ENCODE peak calls at places on chromosome 1, in seven cellular contexts. Q, F, R, J, U, N and T are unnamed samples.

GRCh38 chr1:108199781-108200626 is at the start of gene SLC25A24:
- DNase-seq in Q (peak; percentile 52), R (peak; percentile 79), J (peak; percentile 86), U (peak; percentile 76), N (peak; percentile 84), F (peak; percentile 79), T (peak; percentile 85)

GRCh38 chr1:211574705-211575104 is 4.3 kb downstream of the SLC30A1 start:
- DNase-seq in Q (no peak), F (peak; percentile 58), U (no peak), J (no peak), R (peak; percentile 40), N (no peak), T (no peak)

GRCh38 chr1:39901486-39902120 is at the start of gene MYCL:
- DNase-seq in R (no peak), N (no peak), U (peak; percentile 72), Q (no peak), J (peak; percentile 95), F (peak; percentile 94), T (peak; percentile 51)

GRCh38 chr1:154749078-154749760 is 120.9 kb downstream of the KCNN3 start:
- DNase-seq in R (no peak), F (peak; percentile 79), N (peak; percentile 68), J (no peak), U (peak; percentile 55), Q (no peak), T (no peak)

GRCh38 chr1:53272349-53272748 is 34.0 kb upstream of the MAGOH start:
- DNase-seq in J (no peak), U (no peak), N (no peak), R (no peak), Q (no peak), F (no peak), T (no peak)

GRCh38 chr1:245105815-245106410 is 48.9 kb upstream of the KIF26B start:
- DNase-seq in J (no peak), F (peak; percentile 26), U (no peak), Q (no peak), N (no peak), R (no peak), T (no peak)

GRCh38 chr1:107830546-107830945 is 134.4 kb downstream of the VAV3 start:
- DNase-seq in Q (no peak), J (no peak), F (no peak), R (no peak), U (no peak), N (no peak), T (no peak)

GRCh38 chr1:20242890-20243479 is 47.7 kb upstream of the VWA5B1 start:
- DNase-seq in Q (no peak), F (no peak), J (no peak), R (no peak), U (no peak), N (no peak), T (no peak)

GRCh38 chr1:25819496-25820246 is at the start of gene MTFR1L:
- DNase-seq in R (peak; percentile 65), F (peak; percentile 72), U (peak; percentile 86), Q (no peak), J (peak; percentile 86), N (peak; percentile 77), T (peak; percentile 93)

GRCh38 chr1:25818569-25818968 is 1.2 kb upstream of the MTFR1L start:
- DNase-seq in Q (no peak), J (no peak), F (no peak), R (no peak), N (no peak), U (no peak), T (no peak)

GRCh38 chr1:25820247-25821111 is 725 bp downstream of the MTFR1L start:
- DNase-seq in R (peak; percentile 55), F (peak; percentile 68), U (peak; percentile 58), Q (no peak), N (peak; percentile 53), J (peak; percentile 76), T (peak; percentile 57)

GRCh38 chr1:25816112-25816718 is 3.5 kb upstream of the MTFR1L start:
- DNase-seq in F (no peak), U (no peak), Q (no peak), N (no peak), R (no peak), J (no peak), T (no peak)

DNA sequence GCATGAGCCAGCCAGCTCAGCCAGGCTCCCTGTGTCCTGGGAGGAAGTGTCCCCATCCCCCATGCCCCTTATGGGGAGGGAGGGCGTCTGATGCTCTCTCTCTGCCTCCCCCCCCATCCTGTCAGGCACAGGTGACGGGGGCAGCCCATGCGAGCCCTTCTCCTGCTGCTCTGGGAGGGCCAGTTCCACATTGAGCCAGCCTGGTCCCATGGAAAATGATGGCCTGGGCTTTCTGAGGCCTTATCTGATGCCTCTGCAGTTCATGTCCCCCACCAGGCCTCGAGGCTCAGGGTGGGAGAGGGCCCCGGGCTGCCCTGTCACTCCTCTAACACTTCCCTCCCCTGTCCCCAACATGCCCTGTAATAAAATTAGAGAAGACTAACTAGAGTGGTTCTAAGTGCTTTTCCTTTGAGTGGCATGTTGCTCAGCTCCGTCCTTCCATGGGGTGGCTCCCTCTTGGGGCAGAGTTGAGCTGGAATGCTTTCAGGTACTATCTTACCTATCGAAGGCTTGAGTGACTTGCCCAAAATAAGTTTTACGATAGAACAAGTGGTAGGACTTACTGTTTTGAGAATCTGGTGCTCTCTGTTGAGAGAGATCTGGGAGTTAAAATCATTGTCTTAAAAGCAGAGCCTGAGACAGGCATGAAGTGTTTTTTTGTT is 1.8 kb upstream of the MTFR1L start:
- DNase-seq in U (no peak), Q (no peak), N (no peak), F (peak; percentile 47), R (no peak), J (no peak), T (no peak)
- TF ChIP-seq CTCF in U (no peak), Q (no peak), N (no peak), F (peak; percentile 56), R (no peak), J (peak; percentile 34), T (no peak)

DNA sequence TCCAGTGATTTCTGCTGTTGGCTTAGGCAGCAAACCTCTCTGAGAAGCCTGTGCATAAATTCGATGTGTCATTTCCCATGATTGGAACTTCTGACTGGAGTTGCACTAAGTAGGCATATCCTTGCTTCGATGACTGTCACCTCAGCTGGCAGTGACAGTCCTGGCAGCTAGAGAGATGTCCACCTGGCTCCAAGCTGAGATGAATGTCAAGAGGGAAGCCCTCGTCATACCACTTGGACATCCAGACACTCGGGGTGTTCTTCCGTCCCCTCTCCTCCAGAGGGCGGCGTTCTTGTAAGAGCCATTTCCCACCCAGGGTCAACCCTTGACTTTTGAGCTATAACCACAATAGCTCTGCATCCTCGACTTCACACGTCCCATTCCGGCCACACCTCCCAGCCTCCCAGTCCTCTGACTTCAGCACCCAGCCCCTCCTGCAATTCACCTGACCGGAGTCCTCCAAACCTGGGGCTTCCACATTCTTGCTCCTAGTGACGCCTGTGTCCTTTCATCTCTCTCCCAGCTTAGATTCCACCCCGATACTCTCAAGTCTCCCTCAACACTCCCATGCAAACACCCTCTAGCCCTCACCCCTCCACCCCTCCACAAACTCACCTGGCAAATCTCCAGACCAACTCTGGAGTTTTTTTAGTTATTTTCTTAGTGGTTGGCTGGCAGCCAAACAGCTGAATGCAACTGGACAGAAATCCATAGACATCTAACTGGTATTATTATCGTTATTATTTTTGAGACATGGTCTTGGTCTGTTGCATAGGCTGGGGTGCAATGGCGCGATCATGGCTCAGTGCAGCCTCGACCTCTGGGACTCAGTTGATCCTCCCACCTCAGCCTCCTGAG is 17.4 kb downstream of the CA6 start:
- DNase-seq in J (peak; percentile 76), R (peak; percentile 28), N (peak; percentile 52), U (peak; percentile 82), F (peak; percentile 56), Q (no peak), T (no peak)
- TF ChIP-seq CTCF in J (peak; percentile 60), R (peak; percentile 6), N (peak; percentile 58), U (peak; percentile 44), F (peak; percentile 73), Q (peak; percentile 40), T (no peak)

DNA sequence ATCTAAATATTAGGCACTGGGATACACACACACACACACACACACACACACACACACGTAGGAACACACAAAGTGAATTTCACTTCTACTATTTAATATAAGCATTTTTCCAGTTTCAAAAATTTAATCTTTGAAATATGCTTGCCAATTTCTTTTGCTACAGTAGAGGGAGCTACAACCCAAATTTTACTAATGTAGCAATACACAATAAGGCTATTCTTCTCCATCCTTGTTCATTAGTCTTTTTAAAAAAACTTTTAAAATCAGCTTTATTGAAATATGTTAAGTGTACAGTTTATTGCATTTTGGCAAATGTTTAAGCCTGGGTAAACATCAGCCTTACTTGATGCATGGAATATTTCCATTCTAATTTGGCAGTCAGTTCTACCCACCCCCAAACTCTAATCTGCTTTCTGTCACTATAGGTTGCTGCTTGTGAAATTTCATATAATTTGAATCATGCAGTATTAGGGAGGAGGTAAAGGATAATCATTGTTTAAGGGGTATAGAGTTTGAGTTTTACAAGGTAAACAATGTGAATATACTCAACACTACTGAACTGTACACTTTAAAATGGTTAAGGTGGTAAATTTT is 93.0 kb upstream of the TENT5C start:
- DNase-seq in F (peak; percentile 63), U (no peak), Q (no peak), J (peak; percentile 6), R (peak; percentile 52), N (peak; percentile 44), T (no peak)
- TF ChIP-seq CTCF in F (peak; percentile 83), U (peak; percentile 63), Q (peak; percentile 56), J (peak; percentile 78), R (no peak), N (peak; percentile 46), T (no peak)

GRCh38 chr1:240111558-240111957 is 19.9 kb downstream of the FMN2 start:
- DNase-seq in F (peak; percentile 34), Q (no peak), J (no peak), R (no peak), N (no peak), U (no peak), T (no peak)
- TF ChIP-seq CTCF in F (no peak), Q (no peak), J (no peak), R (no peak), N (no peak), U (no peak), T (no peak)

GRCh38 chr1:175434268-175434860 is 241.8 kb upstream of the KIAA0040 start:
- DNase-seq in F (no peak), J (no peak), N (no peak), Q (no peak), R (no peak), U (no peak), T (no peak)
- TF ChIP-seq CTCF in F (peak; percentile 58), J (peak; percentile 59), N (peak; percentile 13), Q (no peak), R (no peak), U (no peak), T (no peak)

DNA sequence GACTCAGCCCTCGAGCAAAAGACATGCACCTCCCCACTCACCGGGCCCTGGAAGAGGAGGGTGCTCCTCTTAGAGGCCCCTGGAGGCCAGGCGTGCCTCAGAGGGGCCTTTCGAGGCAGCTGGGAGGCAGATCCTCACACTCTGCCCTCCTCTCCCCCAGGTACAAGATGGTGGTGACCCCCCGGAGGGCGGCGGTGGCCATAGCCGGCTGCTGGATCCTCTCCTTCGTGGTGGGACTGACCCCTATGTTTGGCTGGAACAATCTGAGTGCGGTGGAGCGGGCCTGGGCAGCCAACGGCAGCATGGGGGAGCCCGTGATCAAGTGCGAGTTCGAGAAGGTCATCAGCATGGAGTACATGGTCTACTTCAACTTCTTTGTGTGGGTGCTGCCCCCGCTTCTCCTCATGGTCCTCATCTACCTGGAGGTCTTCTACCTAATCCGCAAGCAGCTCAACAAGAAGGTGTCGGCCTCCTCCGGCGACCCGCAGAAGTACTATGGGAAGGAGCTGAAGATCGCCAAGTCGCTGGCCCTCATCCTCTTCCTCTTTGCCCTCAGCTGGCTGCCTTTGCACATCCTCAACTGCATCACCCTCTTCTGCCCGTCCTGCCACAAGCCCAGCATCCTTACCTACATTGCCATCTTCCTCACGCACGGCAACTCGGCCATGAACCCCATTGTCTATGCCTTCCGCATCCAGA is 10.4 kb downstream of the MYBPH start:
- DNase-seq in Q (no peak), J (no peak), N (no peak), U (no peak), F (no peak), R (no peak), T (no peak)
- TF ChIP-seq CTCF in Q (no peak), J (no peak), N (no peak), U (no peak), F (no peak), R (no peak), T (no peak)